ENCODE peak calls at places on chromosomes 1 and 21, in four cellular contexts. I, A, G and P are unnamed samples.

GRCh38 chr1:36306902-36307456 is 811 bp downstream of the SH3D21 start:
- DNase-seq in G (peak; percentile 93), A (peak; percentile 93), I (peak; percentile 95), P (peak; percentile 100)

GRCh38 chr1:89602871-89603404 is 30.0 kb upstream of the LRRC8C start:
- DNase-seq in A (no peak), I (no peak), G (no peak), P (no peak)

GRCh38 chr1:206757524-206758266 is 12.9 kb upstream of the IL19 start:
- DNase-seq in A (no peak), I (no peak), G (no peak), P (no peak)

GRCh38 chr1:29256395-29256794 is 20.1 kb downstream of the PTPRU start:
- DNase-seq in I (no peak), A (peak; percentile 24), G (no peak), P (no peak)

GRCh38 chr1:111471012-111471411 is 2.8 kb upstream of the C1orf162 start:
- DNase-seq in A (peak; percentile 30), G (no peak), I (no peak), P (no peak)

GRCh38 chr1:205032512-205032911 is 10.5 kb upstream of the CNTN2 start:
- DNase-seq in G (no peak), A (no peak), I (no peak), P (no peak)

GRCh38 chr1:65881070-65881594 is 88.4 kb downstream of the PDE4B start:
- DNase-seq in A (no peak), G (peak; percentile 2), I (no peak), P (no peak)

GRCh38 chr21:17598437-17598836 is 14.3 kb downstream of the BTG3 start:
- DNase-seq in G (no peak), I (no peak), A (no peak), P (peak; percentile 21)

GRCh38 chr1:23957096-23957495 is 2.5 kb upstream of the PNRC2 start:
- DNase-seq in G (no peak), A (peak; percentile 85), I (no peak), P (no peak)

GRCh38 chr1:113662097-113662496 is 97.2 kb downstream of the PHTF1 start:
- DNase-seq in G (no peak), I (no peak), A (no peak), P (no peak)

GRCh38 chr1:90964444-90965035 is 57.3 kb downstream of the ZNF644 start:
- DNase-seq in G (peak; percentile 40), A (no peak), I (peak; percentile 56), P (no peak)
- TF ChIP-seq CTCF in G (peak; percentile 40), A (peak; percentile 37), I (peak; percentile 75), P (peak; percentile 7)

DNA sequence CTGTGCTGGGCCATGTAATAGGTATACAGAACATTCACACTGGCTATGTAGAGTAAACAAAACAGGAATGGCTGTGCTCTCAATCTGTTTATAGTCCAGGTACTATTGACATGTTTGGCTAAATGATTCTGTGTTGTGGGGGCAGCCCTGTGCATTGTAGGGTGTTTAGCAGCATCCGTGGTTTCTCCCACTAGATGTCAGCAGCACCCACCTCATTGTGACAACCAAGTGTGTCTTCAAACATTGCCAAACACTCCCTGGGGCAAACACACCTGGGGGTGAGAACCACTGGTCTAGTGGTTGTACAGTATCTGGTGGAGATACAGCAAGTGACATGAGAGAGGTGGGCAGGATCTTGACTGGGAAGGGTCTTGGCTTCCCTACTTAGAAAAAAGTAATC is 80.4 kb upstream of the SPATA6 start:
- DNase-seq in I (peak; percentile 24), G (peak; percentile 6), A (peak; percentile 13), P (no peak)
- TF ChIP-seq CTCF in I (peak; percentile 45), G (peak; percentile 18), A (no peak), P (peak; percentile 33)

DNA sequence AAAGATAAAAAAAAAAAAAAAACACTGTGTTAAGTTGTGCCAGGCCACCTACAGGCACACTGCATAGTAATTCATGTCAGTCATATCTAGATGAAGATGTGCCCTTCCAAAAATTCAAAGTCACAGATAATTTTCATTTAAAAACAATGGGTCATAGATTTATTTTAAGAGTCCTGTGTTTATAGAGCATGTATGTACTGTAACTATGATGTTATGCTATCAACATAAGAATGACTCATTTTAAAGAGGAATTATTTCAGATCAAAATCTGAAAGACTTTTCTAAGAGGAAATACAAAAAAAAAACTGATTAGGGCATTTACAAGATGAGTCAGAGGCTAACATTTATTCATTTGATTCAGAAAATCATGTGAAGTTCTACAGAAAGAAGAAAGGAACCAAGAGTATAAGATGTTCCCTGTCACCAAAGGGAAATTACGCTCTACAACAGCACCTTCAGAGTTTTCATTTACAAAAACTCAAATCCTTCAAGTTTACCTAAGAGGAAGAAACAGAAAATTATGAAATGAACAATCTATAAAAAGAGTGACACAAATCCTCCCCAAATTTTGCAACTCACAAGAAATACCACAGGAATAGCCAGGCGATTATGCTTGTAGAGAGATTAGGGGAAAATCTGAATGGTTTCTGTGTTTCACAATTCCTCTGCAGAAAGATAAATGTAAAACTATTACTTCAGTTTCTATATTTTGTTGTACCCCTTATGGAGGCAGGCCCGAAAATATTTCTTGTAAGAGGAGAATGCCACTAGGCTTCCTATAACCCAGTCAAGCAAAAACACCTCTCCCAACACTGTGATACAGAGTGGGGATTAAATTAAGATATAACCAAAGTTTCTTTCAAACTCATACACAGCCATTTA is 13.8 kb downstream of the TP53BP2 start:
- DNase-seq in A (no peak), I (peak; percentile 63), G (peak; percentile 80), P (no peak)
- TF ChIP-seq CTCF in A (no peak), I (peak; percentile 15), G (peak; percentile 5), P (no peak)

DNA sequence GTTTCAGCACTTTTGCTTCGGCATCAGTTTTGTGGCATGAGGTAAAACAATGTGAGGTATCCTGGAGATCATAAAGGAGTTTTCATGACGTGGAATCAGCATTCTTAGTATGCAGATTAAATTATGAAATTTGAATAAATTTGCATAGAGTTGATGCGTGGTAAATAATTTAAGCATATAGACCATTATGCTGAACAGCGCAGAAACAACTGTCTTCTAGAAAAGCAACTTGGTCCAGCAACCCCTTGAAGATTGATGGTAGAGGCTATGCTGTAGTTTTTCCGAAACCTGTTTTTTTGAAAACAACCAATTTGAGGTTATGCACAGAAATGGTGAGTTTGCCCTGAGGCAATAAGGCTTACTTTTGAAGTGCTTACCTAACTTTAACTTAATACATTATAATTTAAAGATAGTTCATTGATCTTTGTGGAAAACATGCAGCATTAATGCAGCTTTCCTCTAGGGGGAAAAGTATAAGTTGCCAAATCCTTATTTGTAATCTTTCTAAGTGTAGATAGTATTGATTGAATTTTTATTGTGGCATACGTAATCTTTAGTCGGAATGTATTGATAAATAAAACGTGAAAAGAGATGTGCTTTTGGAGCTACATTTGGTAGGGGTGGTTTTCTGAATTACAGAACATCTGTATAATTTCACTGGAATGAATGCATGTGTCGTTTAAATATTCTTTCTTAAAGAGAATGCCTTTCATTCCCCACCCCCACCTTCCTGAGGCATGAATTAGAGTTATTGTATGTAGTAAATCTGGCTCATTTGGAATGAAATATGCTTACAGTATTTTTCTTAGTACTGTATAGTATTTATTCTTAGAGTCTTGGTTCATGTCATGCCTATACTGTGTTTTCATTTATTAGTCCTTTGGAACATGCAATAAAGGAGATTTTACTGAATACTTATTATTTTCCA is 3.8 kb downstream of the PRDM2 start:
- DNase-seq in A (no peak), G (no peak), I (no peak), P (no peak)
- TF ChIP-seq CTCF in A (no peak), G (no peak), I (peak; percentile 38), P (no peak)

GRCh38 chr1:95679262-95679661 is 445.3 kb downstream of the RWDD3 start:
- DNase-seq in G (no peak), I (no peak), A (no peak), P (no peak)
- TF ChIP-seq CTCF in G (no peak), I (no peak), A (no peak), P (no peak)